ENCODE peak calls at places on chromosomes 3 and 15, in six cellular contexts. V is prostate gland, W is endodermal cell, K is upper lobe of left lung, Z is HCT116, D is lower lobe of right lung. B is an unnamed sample.

GRCh38 chr15:39140060-39140604 is 440.7 kb upstream of the THBS1 start:
- DNase-seq in K (no peak), Z (no peak), V (no peak), D (no peak), W (no peak), B (no peak)

GRCh38 chr3:188452158-188452772 is 298.3 kb downstream of the LPP start:
- DNase-seq in W (no peak), D (no peak), K (no peak), Z (no peak), V (no peak), B (no peak)

GRCh38 chr15:80241508-80241907 is 10.5 kb downstream of the CTXND1 start:
- DNase-seq in K (no peak), D (no peak), Z (no peak), V (no peak), W (no peak), B (no peak)

GRCh38 chr3:127970966-127971592 is 56.0 kb downstream of the KBTBD12 start:
- DNase-seq in W (peak; percentile 68), V (peak; percentile 39), D (no peak), K (no peak), Z (peak; percentile 54), B (peak; percentile 61)

GRCh38 chr3:192879346-192880031 is 38.2 kb downstream of the MB21D2 start:
- DNase-seq in D (no peak), K (no peak), V (no peak), Z (peak; percentile 89), W (peak; percentile 87), B (no peak)

GRCh38 chr3:160163259-160163878 is 61.9 kb upstream of the C3orf80 start:
- DNase-seq in W (no peak), D (no peak), K (no peak), V (no peak), Z (peak; percentile 23), B (no peak)

GRCh38 chr3:153980252-153980590 is 141.0 kb upstream of the ARHGEF26 start:
- DNase-seq in Z (no peak), W (peak; percentile 73), V (no peak), D (no peak), K (no peak), B (peak; percentile 59)

GRCh38 chr3:27535809-27536392 is 51.7 kb upstream of the SLC4A7 start:
- DNase-seq in K (no peak), W (no peak), D (no peak), V (no peak), Z (no peak), B (no peak)

GRCh38 chr3:105836533-105836932 is 32.3 kb downstream of the CBLB start:
- DNase-seq in K (no peak), D (no peak), W (no peak), V (no peak), Z (no peak), B (no peak)

DNA sequence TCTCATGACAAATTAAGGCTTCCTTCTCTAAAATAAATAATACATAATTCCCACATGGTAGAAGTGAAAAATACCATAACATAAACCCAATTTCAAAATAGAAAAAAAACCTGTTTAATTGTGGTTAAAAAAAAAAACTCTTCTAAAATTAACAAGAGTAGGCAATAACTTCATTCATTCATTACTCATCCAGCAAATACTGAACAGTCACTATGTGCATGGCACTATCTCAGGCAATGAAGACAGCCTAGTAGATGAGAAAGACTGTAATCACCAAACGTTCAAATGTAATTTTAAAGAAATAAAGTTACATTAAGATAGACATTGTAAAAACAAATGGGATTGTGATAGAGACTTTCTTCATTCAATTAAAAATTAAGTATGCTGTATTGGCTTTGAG is 43.4 kb downstream of the TFDP2 start:
- DNase-seq in V (no peak), W (no peak), Z (no peak), D (no peak), K (no peak), B (no peak)
- H3K4me1 ChIP-seq in V (no peaks in the 10 kb centered on the region), W (no peaks in the 10 kb centered on the region), Z (no peaks in the 10 kb centered on the region), D (no peaks in the 10 kb centered on the region), K (no peaks in the 10 kb centered on the region), B (no peaks in the 10 kb centered on the region)

GRCh38 chr3:170420307-170420821 is 1.7 kb downstream of the CLDN11 start:
- DNase-seq in V (no peak), D (no peak), K (no peak), W (peak; percentile 83), Z (no peak), B (no peak)
- H3K4me3 ChIP-seq in V (peak overlapping the region; percentile 43), D (peak overlapping the region; percentile 57), K (no peak overlapping the region), W (no peak overlapping the region), Z (no peak overlapping the region), B (no peak overlapping the region)

GRCh38 chr3:52094591-52095485 is 38.5 kb upstream of the DUSP7 start:
- DNase-seq in Z (no peak), V (no peak), W (no peak), K (no peak), D (peak; percentile 12), B (no peak)
- H3K4me1 ChIP-seq in Z (peaks cover 15% of the 10 kb centered on the region), V (no peaks in the 10 kb centered on the region), W (peaks cover 5% of the 10 kb centered on the region), K (peaks cover 17% of the 10 kb centered on the region), D (peaks cover 27% of the 10 kb centered on the region), B (no peaks in the 10 kb centered on the region)

DNA sequence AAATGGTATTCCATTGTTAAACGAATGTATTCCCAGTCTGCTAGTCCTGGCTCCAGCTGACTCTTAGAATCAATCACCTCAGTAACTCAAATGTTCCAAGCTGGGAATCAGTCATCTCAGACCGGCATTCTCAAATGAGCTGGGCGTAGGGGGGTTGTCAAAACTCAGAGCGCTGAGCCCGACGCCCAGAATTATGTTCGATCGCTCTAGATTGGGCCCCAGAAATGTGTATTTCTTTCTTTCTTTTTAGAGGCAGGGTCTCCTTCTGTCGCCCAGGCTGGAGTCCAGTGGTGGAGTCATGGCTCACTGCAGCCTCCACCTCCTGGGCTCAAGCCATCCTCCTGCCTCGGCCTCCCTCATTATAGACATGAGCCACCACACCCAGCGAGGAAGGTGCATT is 99.3 kb upstream of the IGF1R start:
- DNase-seq in D (no peak), K (no peak), W (no peak), Z (no peak), V (no peak), B (no peak)
- H3K4me3 ChIP-seq in D (peak overlapping the region; percentile 59), K (no peak overlapping the region), W (peak overlapping the region; percentile 77), Z (no peak overlapping the region), V (peak overlapping the region; percentile 45), B (no peak overlapping the region)

GRCh38 chr3:47159820-47160219 is 4.1 kb downstream of the SETD2 start:
- DNase-seq in W (no peak), V (no peak), Z (no peak), D (no peak), K (no peak), B (no peak)

GRCh38 chr3:47159153-47159552 is 4.8 kb downstream of the SETD2 start:
- DNase-seq in K (no peak), V (no peak), D (no peak), Z (no peak), W (no peak), B (no peak)

GRCh38 chr3:47158208-47158607 is 5.7 kb downstream of the SETD2 start:
- DNase-seq in W (no peak), V (no peak), D (no peak), Z (no peak), K (no peak), B (no peak)

GRCh38 chr3:47152578-47152977 is 11.3 kb downstream of the SETD2 start:
- DNase-seq in K (no peak), W (no peak), D (no peak), Z (no peak), V (no peak), B (no peak)

DNA sequence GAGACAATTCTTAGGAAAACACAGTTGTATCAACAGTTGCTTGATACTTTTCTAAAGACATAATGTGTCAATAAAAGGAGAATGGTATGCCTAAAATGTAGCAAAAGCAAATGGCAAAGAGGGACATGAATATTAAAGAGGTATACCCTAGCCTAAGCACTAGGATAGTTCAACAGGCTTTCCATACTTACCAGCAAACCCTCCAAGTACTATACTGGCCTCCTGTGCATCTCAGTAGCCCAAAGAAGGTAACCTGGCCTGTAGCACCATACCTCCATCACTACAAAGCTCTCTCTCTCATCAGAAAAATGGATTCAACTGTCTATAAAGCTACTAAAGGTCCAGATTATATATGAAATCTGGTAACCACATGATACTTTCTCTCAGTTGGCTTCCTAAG is 7.5 kb downstream of the SETD2 start:
- DNase-seq in D (no peak), W (no peak), K (no peak), V (no peak), Z (no peak), B (no peak)
- H3K4me1 ChIP-seq in D (peaks cover 65% of the 10 kb centered on the region), W (peaks cover 4% of the 10 kb centered on the region), K (peaks cover 52% of the 10 kb centered on the region), V (peaks cover 10% of the 10 kb centered on the region), Z (no peaks in the 10 kb centered on the region), B (peaks cover 20% of the 10 kb centered on the region)

GRCh38 chr15:98428253-98428989 is 219.9 kb upstream of the IGF1R start:
- DNase-seq in Z (peak; percentile 48), K (peak; percentile 94), D (peak; percentile 78), V (peak; percentile 58), W (peak; percentile 94), B (peak; percentile 80)
- H3K4me3 ChIP-seq in Z (peak overlapping the region; percentile 52), K (no peak overlapping the region), D (peak overlapping the region; percentile 45), V (peak overlapping the region; percentile 20), W (peak overlapping the region; percentile 72), B (no peak overlapping the region)

B was measured in mucosa of descending colon.